ENCODE peak calls at places on chromosomes 6 and 20, in four cellular contexts. X is hepatic stellate cell; Z is activated T-cell treated with anti-CD3 and anti-CD28 coated beads, Interleukin-2, amount 50 U/mL, for 4 hours; Y is AG08396. O is an unnamed sample.

GRCh38 chr6:149560736-149561135 is 5.4 kb upstream of the GINM1 start:
- DNase-seq in Z (no peak), X (no peak), Y (peak), O (no peak)

GRCh38 chr20:61186771-61187170 is 65.3 kb upstream of the CDH4 start:
- DNase-seq in X (no peak), Z (no peak), Y (peak), O (no peak)

GRCh38 chr20:8579060-8579459 is 447.0 kb downstream of the PLCB1 start:
- DNase-seq in Z (no peak), X (no peak), Y (no peak), O (no peak)

GRCh38 chr6:135181333-135182119 is 418 bp downstream of the MYB start:
- DNase-seq in Z (peak), Y (peak), X (peak), O (no peak)

GRCh38 chr6:126040826-126041225 is 54.5 kb downstream of the TRMT11 start:
- DNase-seq in X (peak), Z (no peak), Y (peak), O (no peak)

GRCh38 chr6:26284537-26285142 is 80.4 kb upstream of the BTN3A2 start:
- DNase-seq in Z (peak), X (no peak), Y (peak), O (peak)

GRCh38 chr6:37149750-37150149 is 20.2 kb upstream of the PIM1 start:
- DNase-seq in Z (no peak), Y (no peak), X (no peak), O (no peak)

GRCh38 chr6:133591330-133591729 is 297.6 kb upstream of the TCF21 start:
- DNase-seq in Z (no peak), X (no peak), Y (no peak), O (no peak)

GRCh38 chr6:75205776-75206334 is at the start of gene COL12A1:
- DNase-seq in Z (no peak), X (peak), Y (peak), O (peak)

GRCh38 chr6:33297406-33297955 is 1.3 kb downstream of the RGL2 start:
- DNase-seq in Y (no peak), Z (no peak), X (no peak), O (no peak)

GRCh38 chr6:128659878-128660622 is 139.7 kb upstream of the PTPRK start:
- DNase-seq in X (no peak), Z (no peak), Y (no peak), O (no peak)

GRCh38 chr20:48816282-48816860 is 11.4 kb downstream of the PREX1 start:
- DNase-seq in Y (no peak), Z (no peak), X (no peak), O (no peak)

GRCh38 chr20:5652626-5653573 is 97.3 kb upstream of the SHLD1 start:
- DNase-seq in X (no peak), Z (no peak), Y (no peak), O (no peak)

GRCh38 chr6:113293106-113293505 is 564.0 kb upstream of the MARCKS start:
- DNase-seq in Y (no peak), Z (no peak), X (no peak), O (no peak)

GRCh38 chr6:163780993-163781392 is 366.5 kb downstream of the QKI start:
- DNase-seq in X (no peak), Z (no peak), Y (no peak), O (no peak)

GRCh38 chr6:96391776-96392175 is 129.8 kb upstream of the UFL1 start:
- DNase-seq in Z (no peak), X (no peak), Y (no peak), O (no peak)

GRCh38 chr20:6707231-6707870 is 60.1 kb upstream of the BMP2 start:
- DNase-seq in Y (no peak), Z (no peak), X (no peak), O (no peak)

GRCh38 chr6:11851405-11851804 is 72.8 kb upstream of the ADTRP start:
- DNase-seq in Y (peak), Z (no peak), X (peak), O (no peak)

GRCh38 chr6:142698751-142699150 is 246.2 kb downstream of the HIVEP2 start:
- DNase-seq in Z (no peak), X (no peak), Y (no peak), O (no peak)

GRCh38 chr6:134908906-134909516 is 40.9 kb downstream of the ALDH8A1 start:
- DNase-seq in Y (peak), Z (no peak), X (peak), O (no peak)

GRCh38 chr6:49662877-49663231 is 26.2 kb upstream of the RHAG start:
- DNase-seq in Y (no peak), X (no peak), Z (no peak), O (no peak)